ENCODE peak calls at places on chromosomes 12 and 14, in four cellular contexts. K is foreskin fibroblast, R is lower leg skin, Y is GM13977. T is an unnamed sample.

GRCh38 chr14:97692084-97692483 is 894.9 kb downstream of the VRK1 start:
- DNase-seq in K (no peak), Y (no peak), R (no peak), T (no peak)

GRCh38 chr12:59595557-59596231 is at the start of gene SLC16A7:
- DNase-seq in K (peak), Y (peak), R (peak), T (peak)

GRCh38 chr12:92502417-92503028 is 200.3 kb upstream of the PLEKHG7 start:
- DNase-seq in Y (peak), K (no peak), R (no peak), T (no peak)

GRCh38 chr12:49903700-49904423 is at the start of gene FAIM2:
- DNase-seq in Y (no peak), K (peak), R (no peak), T (no peak)

GRCh38 chr12:114344264-114344663 is 61.7 kb downstream of the TBX5 start:
- DNase-seq in Y (no peak), R (no peak), K (no peak), T (no peak)

GRCh38 chr14:104082807-104083206 is 2.7 kb upstream of the ASPG start:
- DNase-seq in Y (no peak), K (no peak), R (no peak), T (no peak)

GRCh38 chr12:57173683-57174082 is 26.3 kb upstream of the LRP1-AS start:
- DNase-seq in K (no peak), R (no peak), Y (no peak), T (no peak)

GRCh38 chr12:99822273-99822672 is 162.5 kb downstream of the ANKS1B start:
- DNase-seq in Y (no peak), K (no peak), R (no peak), T (no peak)

GRCh38 chr14:88233915-88234314 is 89.2 kb downstream of the KCNK10 start:
- DNase-seq in Y (no peak), K (no peak), R (no peak), T (no peak)

GRCh38 chr12:11827096-11827841 is 177.8 kb downstream of the ETV6 start:
- DNase-seq in K (peak), Y (no peak), R (peak), T (no peak)

GRCh38 chr14:33810308-33810707 is 140.6 kb downstream of the EGLN3 start:
- DNase-seq in Y (no peak), R (no peak), K (no peak), T (no peak)

GRCh38 chr14:24069411-24069735 is 2.0 kb upstream of the CPNE6 start:
- DNase-seq in Y (no peak), K (no peak), R (no peak), T (no peak)

GRCh38 chr12:47773062-47773857 is at the start of gene SLC48A1:
- DNase-seq in R (peak), K (peak), Y (peak), T (no peak)

GRCh38 chr12:21814814-21815213 is 40.3 kb upstream of the KCNJ8 start:
- DNase-seq in R (no peak), K (no peak), Y (no peak), T (no peak)

GRCh38 chr12:121277367-121277744 is 19.2 kb downstream of the CAMKK2 start:
- DNase-seq in R (no peak), Y (no peak), K (no peak), T (no peak)

GRCh38 chr12:6851153-6851920 is at the start of gene CDCA3:
- DNase-seq in K (peak), R (peak), Y (peak), T (peak)

GRCh38 chr12:50402270-50403000 is 1.8 kb downstream of the LARP4 start:
- DNase-seq in R (peak), Y (no peak), K (no peak), T (no peak)

GRCh38 chr14:24960816-24961215 is 89.1 kb downstream of the STXBP6 start:
- DNase-seq in K (peak), R (no peak), Y (no peak), T (no peak)

GRCh38 chr12:111445311-111446043 is 39.8 kb downstream of the SH2B3 start:
- DNase-seq in R (peak), Y (no peak), K (no peak), T (peak)

GRCh38 chr12:98974767-98975381 is 329.8 kb downstream of the APAF1 start:
- DNase-seq in R (no peak), Y (no peak), K (no peak), T (no peak)

GRCh38 chr12:47307680-47308399 is 228.1 kb upstream of the AMIGO2 start:
- DNase-seq in R (no peak), K (peak), Y (peak), T (peak)

GRCh38 chr12:77606348-77606747 is 224.3 kb upstream of the NAV3 start:
- DNase-seq in R (no peak), K (no peak), Y (no peak), T (no peak)

GRCh38 chr14:103109789-103110415 is 13.4 kb upstream of the TNFAIP2 start:
- DNase-seq in R (no peak), Y (no peak), K (peak), T (no peak)

GRCh38 chr14:22084393-22085281 is 411.0 kb upstream of the OR4E1 start:
- DNase-seq in K (peak), R (no peak), Y (peak), T (no peak)
- TF ChIP-seq CTCF in K (peak), R (peak), Y (peak), T (peak)

GRCh38 chr14:56532546-56532945 is 47.1 kb upstream of the TMEM260 start:
- DNase-seq in Y (no peak), R (no peak), K (no peak), T (no peak)
- TF ChIP-seq CTCF in Y (no peak), R (no peak), K (no peak), T (no peak)

GRCh38 chr14:91367173-91368171 is 50.1 kb downstream of the CCDC88C start:
- DNase-seq in K (no peak), R (no peak), Y (peak), T (no peak)
- TF ChIP-seq CTCF in K (no peak), R (no peak), Y (no peak), T (no peak)

GRCh38 chr14:64830961-64831360 is 48.7 kb downstream of the SPTB start:
- DNase-seq in R (peak), K (no peak), Y (no peak), T (no peak)
- TF ChIP-seq CTCF in R (no peak), K (no peak), Y (no peak), T (no peak)

GRCh38 chr14:99758915-99759545 is 34.2 kb upstream of the EML1 start:
- DNase-seq in Y (no peak), R (no peak), K (no peak), T (no peak)

GRCh38 chr14:99758121-99758871 is 34.9 kb upstream of the EML1 start:
- DNase-seq in Y (no peak), K (peak), R (no peak), T (no peak)

GRCh38 chr14:99759546-99759925 is 33.7 kb upstream of the EML1 start:
- DNase-seq in R (no peak), K (no peak), Y (no peak), T (no peak)

GRCh38 chr14:99763527-99764221 is 29.5 kb upstream of the EML1 start:
- DNase-seq in Y (no peak), R (no peak), K (no peak), T (no peak)

DNA sequence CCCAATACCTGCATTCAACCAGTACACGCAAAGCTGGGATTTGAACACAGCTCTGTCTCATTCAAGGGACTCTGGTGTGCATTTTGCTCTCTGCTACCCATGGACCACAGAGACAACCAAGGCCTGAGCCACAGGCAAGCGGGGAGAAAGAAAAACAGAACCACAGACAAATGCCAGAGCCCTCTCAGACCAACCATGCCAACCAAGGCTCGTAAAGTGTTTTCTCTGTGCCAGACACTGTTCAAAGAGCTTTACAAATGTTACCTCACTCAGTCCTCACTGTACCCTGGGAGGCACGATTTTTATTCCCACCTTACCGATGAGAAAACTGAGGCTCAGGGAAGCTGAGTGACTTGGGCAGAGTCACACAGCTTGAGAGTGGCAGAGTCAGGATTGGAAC is 32.4 kb upstream of the EML1 start:
- DNase-seq in K (no peak), R (no peak), Y (no peak), T (no peak)
- TF ChIP-seq CTCF in K (no peak), R (no peak), Y (no peak), T (no peak)

GRCh38 chr12:118842753-118843335 is 138.5 kb upstream of the SRRM4 start:
- DNase-seq in Y (no peak), R (no peak), K (no peak), T (no peak)

GRCh38 chr12:118841588-118841987 is 139.8 kb upstream of the SRRM4 start:
- DNase-seq in K (no peak), Y (no peak), R (no peak), T (no peak)

GRCh38 chr12:118840878-118841277 is 140.5 kb upstream of the SRRM4 start:
- DNase-seq in Y (no peak), K (no peak), R (no peak), T (no peak)

GRCh38 chr12:118835911-118836310 is 145.4 kb upstream of the SRRM4 start:
- DNase-seq in R (no peak), K (no peak), Y (no peak), T (no peak)

GRCh38 chr12:118840399-118840798 is 140.9 kb upstream of the SRRM4 start:
- DNase-seq in Y (no peak), K (no peak), R (no peak), T (no peak)
- TF ChIP-seq CTCF in Y (peak), K (no peak), R (no peak), T (no peak)